ENCODE peak calls at places on chromosomes 2 and 18, in five cellular contexts. F, H, K, O and P are unnamed samples.

GRCh38 chr2:186569906-186570305 is 19.9 kb upstream of the ITGAV start:
- DNase-seq in F (no peak), H (no peak), K (no peak), O (no peak), P (no peak)

GRCh38 chr18:812673-813404 is 797 bp upstream of the YES1 start:
- DNase-seq in F (no peak), H (peak), K (no peak), O (peak), P (no peak)

GRCh38 chr18:69985239-69985638 is 37.6 kb upstream of the CD226 start:
- DNase-seq in F (no peak), H (no peak), K (no peak), O (no peak), P (no peak)

GRCh38 chr2:39504790-39505335 is 67.8 kb upstream of the MAP4K3 start:
- DNase-seq in F (no peak), H (no peak), K (no peak), O (no peak), P (no peak)

GRCh38 chr2:1627628-1628371 is 116.5 kb downstream of the PXDN start:
- DNase-seq in F (no peak), H (no peak), K (no peak), O (no peak), P (no peak)

GRCh38 chr2:151315381-151315903 is 26.0 kb upstream of the NMI start:
- DNase-seq in F (peak), H (no peak), K (no peak), O (no peak), P (peak)

GRCh38 chr2:152255918-152256317 is 79.1 kb upstream of the FMNL2 start:
- DNase-seq in F (no peak), H (no peak), K (no peak), O (no peak), P (no peak)

GRCh38 chr2:169285528-169285927 is 76.8 kb downstream of the LRP2 start:
- DNase-seq in F (no peak), H (no peak), K (no peak), O (peak), P (no peak)

GRCh38 chr2:120630031-120630701 is 105.5 kb upstream of the GLI2 start:
- DNase-seq in F (no peak), H (no peak), K (no peak), O (no peak), P (no peak)

GRCh38 chr2:47539228-47539627 is 136.3 kb downstream of the MSH2 start:
- DNase-seq in F (no peak), H (no peak), K (no peak), O (no peak), P (no peak)

GRCh38 chr2:126810001-126810400 is 88.7 kb upstream of the TEX51 start:
- DNase-seq in F (no peak), H (no peak), K (no peak), O (no peak), P (no peak)

GRCh38 chr2:176647325-176648155 is 378.3 kb downstream of the MTX2 start:
- DNase-seq in F (no peak), H (no peak), K (no peak), O (no peak), P (no peak)

GRCh38 chr18:57087985-57088384 is 58.9 kb upstream of the BOD1L2 start:
- DNase-seq in F (no peak), H (no peak), K (no peak), O (no peak), P (no peak)

GRCh38 chr18:71743634-71744033 is 800.5 kb downstream of the CBLN2 start:
- DNase-seq in F (no peak), H (no peak), K (no peak), O (no peak), P (no peak)

GRCh38 chr2:37852585-37853014 is 72.5 kb upstream of the RMDN2 start:
- DNase-seq in F (no peak), H (no peak), K (no peak), O (no peak), P (no peak)

GRCh38 chr2:70477473-70477872 is 76.2 kb downstream of the TGFA start:
- DNase-seq in F (no peak), H (no peak), K (no peak), O (no peak), P (no peak)

GRCh38 chr18:55607763-55608162 is 19.8 kb upstream of the TCF4 start:
- DNase-seq in F (no peak), H (no peak), K (no peak), O (no peak), P (no peak)

GRCh38 chr2:127118467-127118866 is 11.5 kb upstream of the BIN1 start:
- DNase-seq in F (peak), H (no peak), K (no peak), O (no peak), P (no peak)

GRCh38 chr2:121159291-121160144 is 125.5 kb downstream of the TFCP2L1 start:
- DNase-seq in F (no peak), H (no peak), K (no peak), O (no peak), P (no peak)

GRCh38 chr18:50282521-50283335 is 1.4 kb upstream of the MBD1 start:
- DNase-seq in F (no peak), H (no peak), K (no peak), O (no peak), P (no peak)

GRCh38 chr2:71562518-71562917 is 109.2 kb downstream of the DYSF start:
- DNase-seq in F (no peak), H (no peak), K (no peak), O (no peak), P (no peak)

GRCh38 chr2:32357545-32358482 is 991 bp downstream of the BIRC6 start:
- DNase-seq in F (no peak), H (no peak), K (peak), O (peak), P (peak)

GRCh38 chr2:237279012-237279768 is 134.8 kb downstream of the COL6A3 start:
- DNase-seq in F (no peak), H (no peak), K (no peak), O (no peak), P (no peak)

GRCh38 chr2:227366861-227367800 is 12.0 kb downstream of the TM4SF20 start:
- DNase-seq in F (no peak), H (no peak), K (no peak), O (peak), P (no peak)

GRCh38 chr2:127514485-127514884 is 11.8 kb downstream of the IWS1 start:
- DNase-seq in F (peak), H (no peak), K (peak), O (no peak), P (peak)

GRCh38 chr2:11861044-11861443 is 114.6 kb downstream of the LPIN1 start:
- DNase-seq in F (no peak), H (no peak), K (no peak), O (no peak), P (no peak)

GRCh38 chr2:8151888-8152287 is 530.0 kb upstream of the ID2 start:
- DNase-seq in F (no peak), H (no peak), K (no peak), O (no peak), P (no peak)

GRCh38 chr2:111201214-111201613 is 80.5 kb downstream of the BCL2L11 start:
- DNase-seq in F (no peak), H (no peak), K (no peak), O (no peak), P (no peak)